ENCODE peak calls at places on chromosomes 11 and 22, in ten cellular contexts. K, V, E, S, I, M, W, P, B and U are unnamed samples.

GRCh38 chr11:57081356-57081755 is 92.6 kb downstream of the OR5AK2 start:
- DNase-seq in P (no peak), V (no peak), B (no peak), K (no peak), M (no peak), S (no peak), E (no peak), W (no peak), I (no peak), U (no peak)

GRCh38 chr11:79033833-79034232 is 407.0 kb downstream of the TENM4 start:
- DNase-seq in V (no peak), I (no peak), K (no peak), S (no peak), W (no peak), M (no peak), B (no peak), P (no peak), E (no peak), U (no peak)

GRCh38 chr11:125949271-125950177 is 3.7 kb downstream of the VSIG10L2 start:
- DNase-seq in M (no peak), W (no peak), P (no peak), S (no peak), V (no peak), B (no peak), I (no peak), E (no peak), K (no peak), U (no peak)

GRCh38 chr11:5224538-5225479 is 2.1 kb downstream of the HBB start:
- DNase-seq in I (no peak), P (no peak), K (no peak), W (no peak), B (no peak), S (no peak), V (no peak), M (no peak), E (no peak), U (no peak)

GRCh38 chr11:63554901-63555218 is 8.3 kb downstream of the PLAAT2 start:
- DNase-seq in M (no peak), K (no peak), P (no peak), W (no peak), S (no peak), B (no peak), E (no peak), I (no peak), V (no peak), U (no peak)

GRCh38 chr11:132648841-132649240 is 883.5 kb downstream of the OPCML start:
- DNase-seq in S (no peak), B (no peak), P (no peak), E (no peak), V (no peak), K (no peak), W (no peak), I (no peak), M (no peak), U (no peak)

GRCh38 chr11:57493507-57494503 is 21.7 kb downstream of the SLC43A1 start:
- DNase-seq in I (peak; percentile 87), K (peak; percentile 76), S (no peak), P (peak; percentile 66), V (peak; percentile 87), B (peak; percentile 68), M (peak; percentile 41), W (no peak), E (peak; percentile 11), U (peak; percentile 62)

GRCh38 chr11:44979536-44980399 is 29.1 kb upstream of the TP53I11 start:
- DNase-seq in E (no peak), M (no peak), V (no peak), B (no peak), W (no peak), I (no peak), P (no peak), K (no peak), S (no peak), U (no peak)

GRCh38 chr11:19253149-19253540 is 12.4 kb upstream of the E2F8 start:
- DNase-seq in S (no peak), P (no peak), W (no peak), V (no peak), E (no peak), K (no peak), I (no peak), M (no peak), B (no peak), U (no peak)

GRCh38 chr11:13462311-13462927 is 603 bp downstream of the BTBD10 start:
- DNase-seq in I (peak; percentile 79), P (peak; percentile 63), E (peak; percentile 12), B (peak; percentile 55), V (peak; percentile 73), S (peak; percentile 46), W (peak; percentile 79), M (peak; percentile 85), K (peak; percentile 76), U (peak; percentile 46)

GRCh38 chr11:123061403-123062157 is at the start of gene HSPA8:
- DNase-seq in V (peak; percentile 80), E (no peak), M (peak; percentile 63), K (peak; percentile 61), B (peak; percentile 72), P (peak; percentile 68), W (peak; percentile 85), S (peak; percentile 36), I (peak; percentile 71), U (peak; percentile 44)

GRCh38 chr22:18983120-18983651 is 47.1 kb upstream of the PRODH start:
- DNase-seq in V (no peak), S (no peak), W (no peak), I (no peak), B (no peak), E (no peak), P (no peak), M (no peak), K (no peak), U (no peak)

GRCh38 chr11:27191061-27191460 is 150.4 kb downstream of the BBOX1 start:
- DNase-seq in B (no peak), E (no peak), S (no peak), P (no peak), I (no peak), M (no peak), K (no peak), V (no peak), W (no peak), U (no peak)

GRCh38 chr22:50526849-50527801 is 1.7 kb upstream of the SCO2 start:
- DNase-seq in M (peak; percentile 58), K (no peak), S (no peak), W (peak; percentile 81), I (no peak), B (peak; percentile 46), E (no peak), V (no peak), P (no peak), U (no peak)

GRCh38 chr11:1468002-1468401 is 18.6 kb downstream of the MOB2 start:
- DNase-seq in B (no peak), K (no peak), W (peak; percentile 94), I (no peak), E (no peak), M (no peak), V (no peak), P (no peak), S (no peak), U (no peak)

GRCh38 chr11:76939219-76939631 is 78.5 kb downstream of the ACER3 start:
- DNase-seq in W (no peak), M (no peak), K (no peak), B (no peak), S (no peak), I (no peak), E (no peak), P (no peak), V (no peak), U (no peak)

GRCh38 chr11:35927730-35928129 is 16.1 kb upstream of the LDLRAD3 start:
- DNase-seq in S (no peak), M (no peak), P (no peak), E (no peak), W (peak; percentile 75), K (no peak), B (peak; percentile 78), I (peak; percentile 60), V (no peak), U (no peak)

GRCh38 chr11:35579557-35580396 is 38.5 kb upstream of the FJX1 start:
- DNase-seq in P (no peak), M (peak; percentile 48), V (no peak), E (no peak), S (peak; percentile 69), B (no peak), K (no peak), W (no peak), I (peak; percentile 40), U (no peak)

GRCh38 chr11:19345519-19345847 is 104.7 kb upstream of the E2F8 start:
- DNase-seq in W (no peak), E (no peak), M (no peak), I (no peak), V (no peak), S (peak; percentile 40), B (no peak), P (no peak), K (peak; percentile 53), U (no peak)

GRCh38 chr11:44654596-44654995 is 72.2 kb upstream of the TSPAN18 start:
- DNase-seq in S (no peak), P (no peak), K (no peak), M (no peak), E (no peak), B (no peak), V (no peak), W (no peak), I (no peak), U (no peak)

GRCh38 chr11:31619980-31620379 is 110.4 kb downstream of the ELP4 start:
- DNase-seq in K (no peak), S (no peak), I (no peak), M (no peak), V (no peak), P (no peak), B (no peak), E (no peak), W (no peak), U (no peak)

GRCh38 chr11:11036185-11037161 is 178.6 kb upstream of the ZBED5 start:
- DNase-seq in B (no peak), S (peak; percentile 32), M (peak; percentile 26), E (peak; percentile 53), K (peak; percentile 33), W (no peak), V (peak; percentile 71), P (no peak), I (peak; percentile 91), U (no peak)

GRCh38 chr11:131885371-131885770 is 515.0 kb downstream of the NTM start:
- DNase-seq in S (no peak), V (no peak), E (no peak), B (no peak), I (no peak), W (no peak), P (no peak), K (no peak), M (no peak), U (no peak)

GRCh38 chr11:34513674-34513995 is at the start of gene ELF5:
- DNase-seq in S (no peak), V (no peak), M (no peak), K (no peak), E (peak; percentile 5), B (no peak), W (no peak), I (peak; percentile 37), P (no peak), U (no peak)

GRCh38 chr11:129817282-129818051 is 1.8 kb downstream of the TMEM45B start:
- DNase-seq in S (no peak), B (no peak), K (no peak), M (no peak), I (peak; percentile 54), W (no peak), E (no peak), P (no peak), V (no peak), U (no peak)

GRCh38 chr22:25636323-25636722 is 71.8 kb downstream of the GRK3 start:
- DNase-seq in I (no peak), K (no peak), E (no peak), S (no peak), P (no peak), W (no peak), B (no peak), M (no peak), V (no peak), U (no peak)

GRCh38 chr11:7892059-7892699 is 38.9 kb downstream of the OR10A6 start:
- DNase-seq in P (no peak), W (no peak), I (no peak), E (no peak), B (no peak), S (peak; percentile 73), K (no peak), M (no peak), V (no peak), U (no peak)

GRCh38 chr22:22061085-22062077 is 78.8 kb upstream of the TOP3B start:
- DNase-seq in S (no peak), I (peak; percentile 76), B (peak; percentile 76), V (no peak), E (no peak), K (no peak), M (no peak), P (no peak), W (no peak), U (no peak)